ENCODE peak calls at places on chromosomes 6 and 20, in seven cellular contexts. One of them, this sample, is unnamed.

GRCh38 chr6:12749531-12750379 is 33.2 kb downstream of the PHACTR1 start:
- DNase-seq in upper lobe of left lung: peak; percentile 83
- DNase-seq in activated T-helper 1 cell treated with anti-CD3 and anti-CD28 coated beads, Interleukin-2, amount 50 U/mL, for 16 hours: no peak
- DNase-seq in foreskin fibroblast: peak; percentile 29
- DNase-seq in Peyer's patch: no peak
- DNase-seq in NCI-H774: no peak
- DNase-seq in fibroblast of mammary gland: no peak
- DNase-seq in this sample: no peak

GRCh38 chr6:105045546-105045945 is 88.6 kb downstream of the LIN28B start:
- DNase-seq in upper lobe of left lung: no peak
- DNase-seq in activated T-helper 1 cell treated with anti-CD3 and anti-CD28 coated beads, Interleukin-2, amount 50 U/mL, for 16 hours: no peak
- DNase-seq in foreskin fibroblast: peak; percentile 76
- DNase-seq in Peyer's patch: no peak
- DNase-seq in NCI-H774: peak; percentile 63
- DNase-seq in fibroblast of mammary gland: peak; percentile 7
- DNase-seq in this sample: no peak

GRCh38 chr6:3628143-3628840 is 123.2 kb downstream of the PXDC1 start:
- DNase-seq in upper lobe of left lung: no peak
- DNase-seq in activated T-helper 1 cell treated with anti-CD3 and anti-CD28 coated beads, Interleukin-2, amount 50 U/mL, for 16 hours: no peak
- DNase-seq in foreskin fibroblast: no peak
- DNase-seq in Peyer's patch: no peak
- DNase-seq in NCI-H774: peak; percentile 81
- DNase-seq in fibroblast of mammary gland: no peak
- DNase-seq in this sample: no peak

GRCh38 chr6:116764557-116764960 is 960 bp downstream of the FAM162B start:
- DNase-seq in upper lobe of left lung: peak; percentile 69
- DNase-seq in activated T-helper 1 cell treated with anti-CD3 and anti-CD28 coated beads, Interleukin-2, amount 50 U/mL, for 16 hours: no peak
- DNase-seq in foreskin fibroblast: peak; percentile 60
- DNase-seq in Peyer's patch: no peak
- DNase-seq in NCI-H774: no peak
- DNase-seq in fibroblast of mammary gland: no peak
- DNase-seq in this sample: no peak

GRCh38 chr6:138719011-138719635 is 54.4 kb upstream of the CCDC28A start:
- DNase-seq in upper lobe of left lung: no peak
- DNase-seq in activated T-helper 1 cell treated with anti-CD3 and anti-CD28 coated beads, Interleukin-2, amount 50 U/mL, for 16 hours: no peak
- DNase-seq in foreskin fibroblast: peak; percentile 44
- DNase-seq in Peyer's patch: no peak
- DNase-seq in NCI-H774: no peak
- DNase-seq in fibroblast of mammary gland: peak; percentile 50
- DNase-seq in this sample: no peak

GRCh38 chr20:20849126-20849525 is 136.7 kb upstream of the RALGAPA2 start:
- DNase-seq in upper lobe of left lung: no peak
- DNase-seq in activated T-helper 1 cell treated with anti-CD3 and anti-CD28 coated beads, Interleukin-2, amount 50 U/mL, for 16 hours: no peak
- DNase-seq in foreskin fibroblast: no peak
- DNase-seq in Peyer's patch: no peak
- DNase-seq in NCI-H774: no peak
- DNase-seq in fibroblast of mammary gland: no peak
- DNase-seq in this sample: no peak

GRCh38 chr6:156832166-156832743 is 55.1 kb downstream of the ARID1B start:
- DNase-seq in upper lobe of left lung: no peak
- DNase-seq in activated T-helper 1 cell treated with anti-CD3 and anti-CD28 coated beads, Interleukin-2, amount 50 U/mL, for 16 hours: no peak
- DNase-seq in foreskin fibroblast: peak; percentile 56
- DNase-seq in Peyer's patch: no peak
- DNase-seq in NCI-H774: peak; percentile 82
- DNase-seq in fibroblast of mammary gland: peak; percentile 84
- DNase-seq in this sample: no peak

GRCh38 chr6:136921936-136922679 is at the start of gene SLC35D3:
- DNase-seq in upper lobe of left lung: peak; percentile 84
- DNase-seq in activated T-helper 1 cell treated with anti-CD3 and anti-CD28 coated beads, Interleukin-2, amount 50 U/mL, for 16 hours: no peak
- DNase-seq in foreskin fibroblast: peak; percentile 56
- DNase-seq in Peyer's patch: peak; percentile 51
- DNase-seq in NCI-H774: peak; percentile 46
- DNase-seq in fibroblast of mammary gland: no peak
- DNase-seq in this sample: no peak

GRCh38 chr20:11389188-11389587 is 528.5 kb upstream of the BTBD3 start:
- DNase-seq in upper lobe of left lung: no peak
- DNase-seq in activated T-helper 1 cell treated with anti-CD3 and anti-CD28 coated beads, Interleukin-2, amount 50 U/mL, for 16 hours: no peak
- DNase-seq in foreskin fibroblast: no peak
- DNase-seq in Peyer's patch: no peak
- DNase-seq in NCI-H774: no peak
- DNase-seq in fibroblast of mammary gland: no peak
- DNase-seq in this sample: no peak

GRCh38 chr20:8640461-8640860 is 428.4 kb upstream of the PLCB4 start:
- DNase-seq in upper lobe of left lung: no peak
- DNase-seq in activated T-helper 1 cell treated with anti-CD3 and anti-CD28 coated beads, Interleukin-2, amount 50 U/mL, for 16 hours: no peak
- DNase-seq in foreskin fibroblast: no peak
- DNase-seq in Peyer's patch: no peak
- DNase-seq in NCI-H774: no peak
- DNase-seq in fibroblast of mammary gland: no peak
- DNase-seq in this sample: no peak

GRCh38 chr6:149940673-149940984 is 1.2 kb upstream of the ULBP2 start:
- DNase-seq in upper lobe of left lung: no peak
- DNase-seq in activated T-helper 1 cell treated with anti-CD3 and anti-CD28 coated beads, Interleukin-2, amount 50 U/mL, for 16 hours: no peak
- DNase-seq in foreskin fibroblast: no peak
- DNase-seq in Peyer's patch: no peak
- DNase-seq in NCI-H774: no peak
- DNase-seq in fibroblast of mammary gland: no peak
- DNase-seq in this sample: no peak

GRCh38 chr6:4664117-4664626 is 112.0 kb upstream of the CDYL start:
- DNase-seq in upper lobe of left lung: no peak
- DNase-seq in activated T-helper 1 cell treated with anti-CD3 and anti-CD28 coated beads, Interleukin-2, amount 50 U/mL, for 16 hours: no peak
- DNase-seq in foreskin fibroblast: peak; percentile 59
- DNase-seq in Peyer's patch: no peak
- DNase-seq in NCI-H774: no peak
- DNase-seq in fibroblast of mammary gland: peak; percentile 95
- DNase-seq in this sample: no peak

GRCh38 chr6:37695857-37696219 is 1.8 kb downstream of the MDGA1 start:
- DNase-seq in upper lobe of left lung: no peak
- DNase-seq in activated T-helper 1 cell treated with anti-CD3 and anti-CD28 coated beads, Interleukin-2, amount 50 U/mL, for 16 hours: no peak
- DNase-seq in foreskin fibroblast: peak; percentile 29
- DNase-seq in Peyer's patch: no peak
- DNase-seq in NCI-H774: no peak
- DNase-seq in fibroblast of mammary gland: no peak
- DNase-seq in this sample: no peak

GRCh38 chr6:157850030-157850429 is 27.0 kb downstream of the SNX9 start:
- DNase-seq in upper lobe of left lung: no peak
- DNase-seq in activated T-helper 1 cell treated with anti-CD3 and anti-CD28 coated beads, Interleukin-2, amount 50 U/mL, for 16 hours: no peak
- DNase-seq in foreskin fibroblast: no peak
- DNase-seq in Peyer's patch: no peak
- DNase-seq in NCI-H774: no peak
- DNase-seq in fibroblast of mammary gland: no peak
- DNase-seq in this sample: no peak

GRCh38 chr20:4512891-4513550 is 208.7 kb upstream of the PRND start:
- DNase-seq in upper lobe of left lung: no peak
- DNase-seq in activated T-helper 1 cell treated with anti-CD3 and anti-CD28 coated beads, Interleukin-2, amount 50 U/mL, for 16 hours: no peak
- DNase-seq in foreskin fibroblast: peak; percentile 95
- DNase-seq in Peyer's patch: no peak
- DNase-seq in NCI-H774: no peak
- DNase-seq in fibroblast of mammary gland: peak; percentile 95
- DNase-seq in this sample: no peak

GRCh38 chr6:160030103-160030502 is 61.2 kb downstream of the IGF2R start:
- DNase-seq in upper lobe of left lung: no peak
- DNase-seq in activated T-helper 1 cell treated with anti-CD3 and anti-CD28 coated beads, Interleukin-2, amount 50 U/mL, for 16 hours: no peak
- DNase-seq in foreskin fibroblast: peak; percentile 97
- DNase-seq in Peyer's patch: no peak
- DNase-seq in NCI-H774: no peak
- DNase-seq in fibroblast of mammary gland: peak; percentile 97
- DNase-seq in this sample: peak; percentile 78

GRCh38 chr6:136586295-136586694 is 36.1 kb upstream of the MAP7 start:
- DNase-seq in upper lobe of left lung: no peak
- DNase-seq in activated T-helper 1 cell treated with anti-CD3 and anti-CD28 coated beads, Interleukin-2, amount 50 U/mL, for 16 hours: no peak
- DNase-seq in foreskin fibroblast: peak; percentile 92
- DNase-seq in Peyer's patch: no peak
- DNase-seq in NCI-H774: no peak
- DNase-seq in fibroblast of mammary gland: peak; percentile 98
- DNase-seq in this sample: no peak

GRCh38 chr6:108494434-108494833 is 66.3 kb upstream of the FOXO3 start:
- DNase-seq in upper lobe of left lung: no peak
- DNase-seq in activated T-helper 1 cell treated with anti-CD3 and anti-CD28 coated beads, Interleukin-2, amount 50 U/mL, for 16 hours: no peak
- DNase-seq in foreskin fibroblast: no peak
- DNase-seq in Peyer's patch: no peak
- DNase-seq in NCI-H774: no peak
- DNase-seq in fibroblast of mammary gland: no peak
- DNase-seq in this sample: no peak